ENCODE peak calls at places on chromosomes 7 and 10, in four cellular contexts. H, W, O and U are unnamed samples.

GRCh38 chr7:135770139-135770710 is 21.6 kb upstream of the FAM180A start:
- DNase-seq in O (peak), H (no peak), W (no peak), U (peak)

GRCh38 chr10:72738476-72738875 is 46.5 kb downstream of the MCU start:
- DNase-seq in O (no peak), W (no peak), H (no peak), U (no peak)

GRCh38 chr7:71509381-71509780 is 377.4 kb downstream of the GALNT17 start:
- DNase-seq in O (no peak), W (no peak), H (no peak), U (no peak)

GRCh38 chr7:104857458-104858425 is 156.3 kb upstream of the KMT2E start:
- DNase-seq in W (no peak), H (no peak), O (no peak), U (no peak)

GRCh38 chr7:44291066-44291732 is 34.2 kb downstream of the CAMK2B start:
- DNase-seq in W (no peak), H (no peak), O (peak), U (peak)

GRCh38 chr10:110912374-110912773 is 6.6 kb downstream of the BBIP1 start:
- DNase-seq in O (no peak), W (no peak), H (no peak), U (peak)

GRCh38 chr7:130894146-130895005 is 160.4 kb upstream of the KLF14 start:
- DNase-seq in H (no peak), W (peak), O (no peak), U (peak)

GRCh38 chr10:113957013-113957412 is 86.7 kb upstream of the ADRB1 start:
- DNase-seq in O (no peak), H (no peak), W (no peak), U (peak)

GRCh38 chr10:33052476-33052875 is 94.4 kb upstream of the ITGB1 start:
- DNase-seq in W (no peak), O (no peak), H (no peak), U (no peak)

GRCh38 chr7:137546671-137547070 is 203.1 kb upstream of the PTN start:
- DNase-seq in W (no peak), O (no peak), H (no peak), U (peak)

GRCh38 chr10:64535131-64535867 is 1014.1 kb downstream of the REEP3 start:
- DNase-seq in W (no peak), O (no peak), H (no peak), U (no peak)

GRCh38 chr7:95478139-95479037 is 7.4 kb upstream of the ASB4 start:
- DNase-seq in H (no peak), O (no peak), W (peak), U (peak)

GRCh38 chr10:124701881-124702656 is 42.1 kb downstream of the FAM53B start:
- DNase-seq in O (no peak), H (no peak), W (peak), U (peak)

DNA sequence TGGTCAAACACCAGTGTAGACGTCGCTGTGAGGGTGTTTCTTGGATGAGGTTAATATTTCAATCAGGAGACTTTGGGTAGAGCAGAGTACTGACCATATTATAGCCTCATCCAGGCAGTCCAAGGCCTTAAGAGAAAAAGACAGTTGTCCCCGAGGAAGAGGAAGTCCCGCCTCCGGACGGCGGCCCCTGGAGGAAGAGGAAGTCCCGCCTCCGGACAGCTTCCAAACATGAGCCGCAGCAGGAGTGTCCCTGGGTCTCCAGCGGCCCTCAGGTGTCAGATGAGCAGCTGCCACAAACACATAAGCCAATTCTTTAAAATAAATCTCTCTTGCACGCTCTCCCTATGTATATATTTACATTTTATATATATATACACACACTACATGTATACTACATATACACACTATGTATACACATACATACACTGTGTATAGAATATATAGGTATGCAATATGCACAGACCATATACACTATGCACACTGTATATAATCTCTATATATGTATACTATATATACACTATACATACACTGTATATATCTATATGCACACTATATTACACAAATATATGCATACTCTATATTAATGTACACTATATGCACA is 37.5 kb downstream of the PWWP2B start:
- DNase-seq in O (no peak), H (no peak), W (peak), U (no peak)
- TF ChIP-seq CHD1 in O (no peak), H (no peak), W (no peak), U (no peak)

GRCh38 chr7:128268233-128268632 is 27.2 kb downstream of the LEP start:
- DNase-seq in H (no peak), O (no peak), W (no peak), U (no peak)

GRCh38 chr7:128266529-128266890 is 25.4 kb downstream of the LEP start:
- DNase-seq in W (no peak), H (no peak), O (no peak), U (no peak)

GRCh38 chr7:128265156-128265905 is 24.3 kb downstream of the LEP start:
- DNase-seq in O (no peak), W (no peak), H (no peak), U (no peak)

GRCh38 chr7:128265906-128266300 is 24.8 kb downstream of the LEP start:
- DNase-seq in O (no peak), H (no peak), W (no peak), U (no peak)

GRCh38 chr7:128266891-128267839 is 26.1 kb downstream of the LEP start:
- DNase-seq in H (no peak), W (no peak), O (peak), U (peak)
- TF ChIP-seq CHD1 in H (no peak), W (no peak), O (no peak), U (no peak)

DNA sequence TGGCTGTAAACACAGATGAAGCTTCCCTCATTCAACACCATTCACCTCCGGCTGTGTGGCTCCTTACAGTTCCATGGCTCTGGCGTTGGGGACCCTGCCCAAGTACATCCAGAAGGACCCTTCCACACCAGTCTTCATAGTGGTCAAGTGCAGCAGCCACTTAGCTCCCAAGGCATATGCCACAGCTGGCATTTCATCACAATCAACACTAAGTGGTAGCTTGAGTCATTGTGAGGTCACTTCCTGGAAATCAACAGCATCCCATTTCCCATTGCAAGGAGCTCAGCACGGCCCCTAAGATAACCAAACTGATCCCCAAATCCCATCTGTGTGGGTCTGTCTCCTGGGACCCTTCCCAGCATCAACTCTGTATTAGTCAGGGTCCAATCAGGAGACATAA is 174.6 kb downstream of the TPST1 start:
- DNase-seq in H (no peak), O (no peak), W (no peak), U (peak)
- TF ChIP-seq CHD1 in H (no peak), O (no peak), W (no peak), U (no peak)

DNA sequence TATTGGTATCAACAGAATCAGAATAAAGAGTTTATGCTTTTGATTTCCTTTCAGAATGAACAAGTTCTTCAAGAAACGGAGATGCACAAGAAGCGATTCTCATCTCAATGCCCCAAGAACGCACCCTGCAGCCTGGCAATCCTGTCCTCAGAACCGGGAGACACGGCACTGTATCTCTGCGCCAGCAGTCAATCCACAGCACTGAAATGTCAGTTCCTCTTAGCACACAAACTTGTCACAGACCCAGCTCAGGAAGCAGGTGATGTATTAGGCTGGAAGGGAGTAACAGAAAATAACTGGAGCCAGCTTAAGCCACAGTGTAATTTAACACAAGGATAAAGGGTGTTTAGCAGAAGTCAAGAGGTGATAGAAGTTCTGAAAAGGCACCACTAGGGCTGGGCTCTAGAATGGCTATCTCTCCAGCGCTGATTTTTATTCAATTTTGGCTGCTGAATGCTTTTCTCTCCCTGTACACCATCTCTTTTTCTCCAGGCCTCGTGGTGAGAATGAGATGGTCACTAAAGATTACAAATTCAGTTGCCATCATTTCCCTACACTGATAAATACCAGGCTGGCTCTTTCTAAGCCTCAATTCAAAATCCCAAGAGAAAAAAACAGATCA is 102.9 kb upstream of the PRSS1 start:
- DNase-seq in H (no peak), W (no peak), O (no peak), U (no peak)
- TF ChIP-seq CHD1 in H (no peak), W (no peak), O (no peak), U (no peak)

GRCh38 chr10:58177362-58177947 is 90.2 kb downstream of the IPMK start:
- DNase-seq in O (no peak), W (peak), H (no peak), U (peak)

GRCh38 chr10:58178811-58179210 is 88.9 kb downstream of the IPMK start:
- DNase-seq in W (no peak), H (no peak), O (no peak), U (peak)

GRCh38 chr10:58175990-58176910 is 91.4 kb downstream of the IPMK start:
- DNase-seq in H (no peak), W (peak), O (no peak), U (peak)

GRCh38 chr10:58180633-58181032 is 87.1 kb downstream of the IPMK start:
- DNase-seq in O (no peak), W (no peak), H (no peak), U (peak)

DNA sequence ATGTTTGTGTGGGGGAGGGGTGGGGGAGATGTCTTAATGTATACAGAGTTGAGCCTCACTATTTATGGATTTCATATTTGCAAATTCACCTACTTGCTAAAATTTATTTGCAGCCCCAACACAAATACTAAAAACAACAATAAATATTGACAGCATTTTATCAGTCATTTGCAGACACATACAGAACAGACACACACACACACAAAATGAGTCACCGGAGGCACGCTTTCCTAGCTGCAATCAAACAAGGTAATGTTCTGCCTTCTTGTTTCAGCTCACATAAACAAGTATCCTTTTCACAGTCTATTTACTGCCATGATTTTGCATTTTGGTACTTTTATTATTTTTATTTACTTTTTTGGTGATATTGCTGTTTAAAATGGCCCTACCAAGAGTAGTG is 88.5 kb downstream of the IPMK start:
- DNase-seq in O (no peak), H (no peak), W (no peak), U (peak)
- TF ChIP-seq CHD1 in O (no peak), H (no peak), W (no peak), U (no peak)

GRCh38 chr7:23468721-23469149 is 1.6 kb downstream of the IGF2BP3 start:
- DNase-seq in H (no peak), W (peak), O (no peak), U (no peak)
- TF ChIP-seq CHD1 in H (no peak), W (no peak), O (no peak), U (no peak)

DNA sequence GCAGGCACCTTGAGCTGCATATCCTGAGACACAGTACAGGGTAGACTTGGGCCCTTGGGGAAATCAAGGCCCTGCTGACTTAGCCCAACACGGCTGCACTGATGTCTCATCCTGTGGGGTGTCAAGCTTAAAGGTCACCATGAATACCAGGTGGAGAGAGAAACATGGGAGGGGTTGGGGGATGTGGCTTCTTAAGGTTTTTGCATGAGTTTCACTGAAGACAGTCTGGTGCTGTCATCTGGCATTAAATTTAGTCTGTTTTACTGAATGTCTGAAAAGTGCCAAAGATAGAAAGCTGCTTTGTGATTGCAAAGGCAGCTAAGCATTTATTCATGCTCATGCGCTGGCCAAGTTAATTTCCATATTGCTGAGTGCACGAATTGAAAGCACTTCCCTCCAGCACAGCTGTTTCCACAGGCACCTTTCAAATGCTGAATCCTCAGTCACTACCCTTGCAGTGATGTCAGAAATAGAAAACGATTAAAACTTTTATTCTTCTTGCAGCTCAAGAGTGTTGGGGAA is 102.1 kb downstream of the OSBPL3 start:
- DNase-seq in H (peak), O (no peak), W (no peak), U (peak)
- TF ChIP-seq CHD1 in H (no peak), O (no peak), W (no peak), U (no peak)